ENCODE peak calls at places on chromosome 4, in six cellular contexts. X is K562, F is lower leg skin, I is suprapubic skin, B is transverse colon, D is ovary. P is an unnamed sample.

GRCh38 chr4:183289688-183290087 is 30.4 kb downstream of the CLDN22 start:
- DNase-seq in X (peak), B (no peak), F (no peak), I (no peak), D (no peak), P (peak)

GRCh38 chr4:118842055-118842454 is 6.1 kb upstream of the SEC24D start:
- DNase-seq in B (no peak), X (no peak), F (no peak), I (no peak), D (no peak), P (no peak)

GRCh38 chr4:22237155-22237751 is 278.6 kb downstream of the ADGRA3 start:
- DNase-seq in X (peak), B (peak), I (no peak), F (no peak), D (no peak), P (peak)

GRCh38 chr4:53505947-53506346 is 85.3 kb downstream of the LNX1 start:
- DNase-seq in F (no peak), I (no peak), B (no peak), X (no peak), D (no peak), P (no peak)

GRCh38 chr4:130110760-130111159 is 1014.8 kb downstream of the C4orf33 start:
- DNase-seq in D (no peak), F (no peak), B (no peak), X (no peak), I (no peak), P (no peak)

GRCh38 chr4:133270021-133270570 is 121.0 kb downstream of the PCDH10 start:
- DNase-seq in X (no peak), I (no peak), F (no peak), D (no peak), B (no peak), P (no peak)

GRCh38 chr4:106809083-106809482 is 227.0 kb downstream of the DKK2 start:
- DNase-seq in B (no peak), F (no peak), X (no peak), D (no peak), I (no peak), P (peak)

GRCh38 chr4:69831646-69832325 is 28.2 kb downstream of the SULT1E1 start:
- DNase-seq in F (no peak), D (no peak), B (peak), I (no peak), X (no peak), P (peak)

GRCh38 chr4:174592985-174593335 is 70.7 kb upstream of the HPGD start:
- DNase-seq in X (no peak), F (no peak), B (no peak), D (no peak), I (no peak), P (no peak)

GRCh38 chr4:10079256-10079655 is 37.3 kb downstream of the WDR1 start:
- DNase-seq in F (peak), I (peak), X (no peak), D (no peak), B (no peak), P (no peak)

GRCh38 chr4:17561195-17561909 is 15.6 kb upstream of the LAP3 start:
- DNase-seq in B (no peak), X (no peak), D (no peak), I (no peak), F (peak), P (no peak)

GRCh38 chr4:149887091-149887490 is 71.4 kb upstream of the IQCM start:
- DNase-seq in X (no peak), D (no peak), B (no peak), I (no peak), F (no peak), P (no peak)

GRCh38 chr4:118683513-118683912 is 1.7 kb upstream of the METTL14 start:
- DNase-seq in D (no peak), B (no peak), I (no peak), X (no peak), F (no peak), P (no peak)

GRCh38 chr4:103024996-103025395 is 5.5 kb upstream of the SLC9B1 start:
- DNase-seq in D (no peak), F (no peak), B (no peak), I (no peak), X (no peak), P (no peak)

GRCh38 chr4:103018391-103019318 is 850 bp downstream of the SLC9B1 start:
- DNase-seq in I (no peak), F (no peak), B (peak), X (peak), D (peak), P (no peak)

GRCh38 chr4:103021120-103021519 is 1.6 kb upstream of the SLC9B1 start:
- DNase-seq in X (no peak), I (no peak), B (no peak), F (no peak), D (no peak), P (no peak)

DNA sequence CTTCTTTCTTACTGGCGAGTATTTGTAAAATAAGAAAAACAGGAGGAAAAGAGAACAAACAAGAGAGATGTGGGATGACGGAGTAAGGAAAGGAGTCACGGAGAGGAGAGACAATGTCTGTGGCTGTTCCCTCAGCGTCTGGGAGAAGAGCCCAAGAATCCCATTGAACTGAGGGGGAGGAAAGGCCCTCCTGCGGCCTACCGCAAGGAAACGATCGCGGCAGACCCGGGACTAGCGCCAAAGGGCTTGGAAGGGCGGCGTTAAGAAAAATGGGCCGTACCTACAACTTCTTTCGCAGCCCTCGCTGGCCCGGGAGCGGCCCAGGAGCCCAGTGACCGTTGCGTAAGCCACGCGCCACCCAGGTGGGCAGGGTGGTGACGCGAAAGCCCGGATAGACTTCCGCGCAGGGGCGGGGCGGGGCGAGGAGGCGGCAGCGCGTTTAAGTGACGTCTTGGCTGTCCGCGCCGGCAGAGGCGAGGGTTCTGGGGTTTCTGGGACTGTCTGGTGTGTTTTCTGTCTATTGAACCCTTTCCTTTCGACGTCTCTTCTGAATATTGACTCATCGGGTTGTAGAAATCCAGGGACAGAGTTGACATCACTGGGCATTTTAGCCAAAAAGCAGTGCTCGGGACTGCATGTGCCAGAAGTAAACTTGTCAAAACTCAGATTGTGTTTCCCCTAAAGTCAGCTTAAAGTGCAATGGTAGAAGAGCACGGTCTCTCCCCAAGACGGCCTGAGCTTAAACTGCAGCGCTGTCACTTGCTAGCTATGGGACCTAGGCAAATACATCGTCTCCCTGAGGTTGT is at the start of gene SLC9B1:
- DNase-seq in F (peak), X (peak), I (peak), D (peak), B (peak), P (peak)
- TF ChIP-seq POLR2A in F (peak), X (peak), I (peak), D (peak), B (peak), P (peak)

GRCh38 chr4:163680390-163681098 is 186.1 kb downstream of the TMA16 start:
- DNase-seq in D (no peak), F (no peak), X (no peak), I (no peak), B (no peak), P (no peak)
- TF ChIP-seq POLR2A in D (no peak), F (no peak), X (no peak), I (no peak), B (no peak), P (no peak)

DNA sequence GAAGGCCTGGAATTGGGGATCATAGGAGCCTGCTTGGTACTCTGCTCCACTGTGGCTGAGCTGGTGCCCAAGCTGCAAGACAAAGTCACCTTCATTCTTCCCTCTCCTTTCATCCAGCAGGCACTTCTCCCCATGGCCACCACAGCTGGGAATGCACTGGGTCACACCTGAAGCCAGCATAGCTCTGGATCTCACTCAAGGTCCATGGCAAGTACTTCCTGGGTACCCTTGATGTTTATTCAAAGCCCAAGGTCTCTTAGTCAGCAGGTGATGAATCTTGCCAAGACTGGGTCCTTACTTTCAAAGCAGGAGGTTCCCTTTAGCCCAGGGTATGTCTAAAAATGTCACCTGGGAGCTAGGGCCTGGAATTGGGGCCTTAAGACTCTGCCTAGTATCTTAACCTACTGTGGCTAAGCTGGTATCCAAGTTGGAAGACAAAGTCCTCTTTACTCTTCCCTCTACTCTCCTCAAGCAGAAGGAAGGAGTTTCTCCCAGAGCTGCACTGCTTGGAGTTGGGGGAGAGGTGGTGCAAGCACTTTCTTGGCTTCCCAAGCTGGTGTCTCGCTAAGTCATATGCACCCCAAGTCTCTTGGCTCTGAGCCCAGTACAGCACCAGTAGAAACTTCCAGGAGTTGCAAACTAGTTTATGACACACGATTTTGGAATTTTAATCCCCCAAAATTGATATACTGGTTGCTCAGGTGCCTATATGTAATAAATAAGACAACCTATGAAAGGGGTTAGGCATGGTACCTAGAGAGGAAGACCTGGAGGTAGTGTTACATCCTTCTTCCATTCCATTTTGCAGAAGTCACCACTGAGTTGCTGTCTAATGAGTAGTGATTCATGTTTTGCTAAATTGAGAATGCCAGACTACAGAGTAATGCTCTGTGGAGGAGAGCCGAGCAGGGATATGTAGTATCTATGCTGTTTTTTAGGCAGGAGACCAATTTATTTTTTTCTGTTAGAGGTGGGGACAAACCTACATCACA is 4.6 kb upstream of the SLC4A4 start:
- DNase-seq in B (no peak), X (no peak), I (no peak), D (no peak), F (no peak), P (no peak)
- TF ChIP-seq POLR2A in B (no peak), X (no peak), I (no peak), D (no peak), F (no peak), P (no peak)

GRCh38 chr4:153623491-153623890 is 60.6 kb upstream of the TLR2 start:
- DNase-seq in F (no peak), B (no peak), X (no peak), D (no peak), I (no peak), P (no peak)

GRCh38 chr4:153634737-153635353 is 49.2 kb upstream of the TLR2 start:
- DNase-seq in B (no peak), X (peak), D (no peak), I (no peak), F (no peak), P (peak)

GRCh38 chr4:153628796-153629315 is 55.2 kb upstream of the TLR2 start:
- DNase-seq in X (no peak), I (no peak), D (no peak), B (no peak), F (no peak), P (no peak)
- TF ChIP-seq POLR2A in X (no peak), I (no peak), D (no peak), B (no peak), F (no peak), P (no peak)

GRCh38 chr4:2811830-2812599 is 19.1 kb downstream of the SH3BP2 start:
- DNase-seq in D (peak), I (peak), X (no peak), F (peak), B (peak), P (peak)
- TF ChIP-seq POLR2A in D (no peak), I (no peak), X (no peak), F (no peak), B (peak), P (peak)

DNA sequence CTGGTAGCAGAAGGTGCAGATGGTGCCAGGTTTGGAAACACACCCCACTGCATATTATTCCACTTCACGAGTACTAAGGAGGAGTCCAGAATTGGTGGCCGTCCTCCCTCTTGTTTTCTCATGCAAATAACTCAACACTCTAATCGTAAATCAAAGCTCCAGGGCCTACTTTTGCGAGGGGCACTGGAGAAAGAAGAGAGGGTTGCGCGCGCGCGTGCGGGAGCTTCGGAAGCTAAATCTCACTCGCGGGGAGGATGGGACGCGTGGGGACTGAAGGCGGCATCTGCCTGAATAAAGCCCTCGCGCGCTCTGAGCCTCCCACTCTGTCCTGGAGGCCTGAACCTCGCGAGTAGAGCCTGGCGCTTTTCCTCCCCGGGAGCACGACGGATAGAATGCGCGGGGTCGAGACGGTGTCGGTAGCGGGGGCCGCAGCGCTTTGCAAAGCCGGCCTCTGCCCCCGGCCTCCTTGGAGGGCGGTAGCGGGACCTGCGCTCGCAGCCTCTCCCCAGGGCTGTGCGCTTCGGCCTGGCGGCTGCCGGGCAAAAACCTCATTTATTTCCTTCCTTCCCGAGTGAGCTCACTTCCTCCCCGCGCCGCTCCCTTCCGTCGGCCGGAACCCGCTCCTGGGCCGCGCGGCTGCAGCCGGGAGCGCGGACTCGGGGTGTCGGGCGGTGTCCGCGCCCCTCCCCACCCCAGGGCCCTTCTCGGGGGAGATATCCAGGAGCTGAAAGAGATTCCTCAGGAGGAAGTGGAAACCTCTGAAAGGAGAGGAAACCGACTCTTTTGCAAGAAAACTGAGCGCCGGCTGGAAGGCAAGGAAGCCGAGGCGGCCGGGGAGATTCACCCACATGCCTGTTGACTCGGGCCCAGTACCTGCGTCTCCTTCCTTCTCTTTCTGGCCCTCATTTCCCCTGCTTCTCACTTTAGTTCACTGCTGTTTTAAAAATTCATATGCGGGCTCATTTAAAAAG is 20.7 kb downstream of the HAND2 start:
- DNase-seq in B (no peak), F (peak), I (no peak), X (no peak), D (peak), P (no peak)
- TF ChIP-seq POLR2A in B (peak), F (no peak), I (no peak), X (no peak), D (no peak), P (no peak)

GRCh38 chr4:23782778-23783455 is 106.9 kb downstream of the PPARGC1A start:
- DNase-seq in D (no peak), F (no peak), I (no peak), B (no peak), X (no peak), P (no peak)
- TF ChIP-seq POLR2A in D (no peak), F (no peak), I (no peak), B (no peak), X (no peak), P (no peak)

GRCh38 chr4:26900765-26901164 is 40.1 kb downstream of the STIM2 start:
- DNase-seq in B (no peak), I (no peak), X (no peak), F (no peak), D (no peak), P (no peak)

GRCh38 chr4:26899991-26900390 is 39.4 kb downstream of the STIM2 start:
- DNase-seq in X (no peak), I (no peak), B (no peak), D (no peak), F (no peak), P (peak)

GRCh38 chr4:26892480-26893150 is 32.0 kb downstream of the STIM2 start:
- DNase-seq in I (no peak), D (no peak), F (no peak), B (no peak), X (no peak), P (no peak)

GRCh38 chr4:26893491-26893890 is 32.9 kb downstream of the STIM2 start:
- DNase-seq in D (no peak), B (no peak), X (no peak), F (no peak), I (no peak), P (no peak)

GRCh38 chr4:26896636-26897035 is 36.0 kb downstream of the STIM2 start:
- DNase-seq in B (no peak), I (no peak), X (no peak), F (no peak), D (no peak), P (no peak)
- TF ChIP-seq POLR2A in B (no peak), I (no peak), X (no peak), F (no peak), D (no peak), P (no peak)

DNA sequence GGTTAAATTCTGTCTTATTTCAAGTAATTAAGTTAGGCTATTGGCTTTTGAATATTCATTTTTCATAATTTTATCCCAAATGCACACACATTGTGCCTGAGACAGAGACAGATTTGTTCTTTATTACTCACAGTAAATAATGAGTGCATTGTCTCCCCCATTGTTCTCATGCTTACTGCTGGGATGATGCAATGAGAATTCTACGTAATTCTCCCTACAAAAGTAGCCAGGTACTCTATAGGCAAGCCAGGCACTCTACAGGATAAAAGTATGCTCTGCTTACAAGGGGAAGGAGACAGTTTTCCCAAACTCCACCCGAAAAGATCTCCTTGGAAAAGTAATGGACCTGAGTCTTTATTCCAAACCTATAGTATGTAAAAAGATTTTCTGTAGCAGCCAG is 1890.7 kb upstream of the PCDH10 start:
- DNase-seq in D (no peak), B (no peak), I (no peak), X (no peak), F (no peak), P (no peak)
- TF ChIP-seq POLR2A in D (no peak), B (no peak), I (no peak), X (no peak), F (no peak), P (no peak)

P was measured in erythroblast.